ENCODE peak calls at places on chromosomes 12 and 14, in five cellular contexts. X is GM13977, U is choroid plexus epithelial cell, Y is NCI-H774, C is GM10248. M is an unnamed sample.

GRCh38 chr14:55062517-55063351 is 11.3 kb downstream of the MAPK1IP1L start:
- DNase-seq in Y (no peak), U (no peak), X (no peak), C (no peak), M (no peak)

GRCh38 chr12:104695453-104696148 is 238.9 kb downstream of the CHST11 start:
- DNase-seq in U (peak), X (peak), C (peak), Y (peak), M (no peak)

GRCh38 chr12:55757701-55758100 is 14.8 kb downstream of the GDF11 start:
- DNase-seq in Y (no peak), X (no peak), U (no peak), C (no peak), M (no peak)

GRCh38 chr12:122106891-122107660 is 28.5 kb downstream of the MLXIP start:
- DNase-seq in U (peak), Y (peak), C (no peak), X (no peak), M (no peak)

GRCh38 chr12:77065361-77066204 is at the start of gene E2F7:
- DNase-seq in X (peak), U (peak), Y (peak), C (peak), M (peak)

GRCh38 chr14:70713096-70713875 is 71.6 kb downstream of the TTC9 start:
- DNase-seq in Y (no peak), C (no peak), U (no peak), X (no peak), M (no peak)

GRCh38 chr14:92460916-92461579 is 52.5 kb upstream of the RIN3 start:
- DNase-seq in Y (no peak), U (peak), C (no peak), X (no peak), M (no peak)

GRCh38 chr12:646303-647038 is 16.8 kb downstream of the NINJ2 start:
- DNase-seq in U (peak), C (no peak), Y (no peak), X (no peak), M (no peak)

GRCh38 chr12:91100901-91101300 is 10.4 kb downstream of the LUM start:
- DNase-seq in U (peak), X (no peak), C (no peak), Y (no peak), M (no peak)

GRCh38 chr14:92514844-92515509 is 1.4 kb downstream of the RIN3 start:
- DNase-seq in Y (no peak), U (no peak), C (no peak), X (no peak), M (no peak)

GRCh38 chr12:66072135-66072534 is 58.4 kb downstream of the LLPH start:
- DNase-seq in C (peak), Y (no peak), U (no peak), X (peak), M (no peak)

GRCh38 chr12:42609605-42610004 is 20.1 kb upstream of the PRICKLE1 start:
- DNase-seq in U (peak), C (no peak), X (no peak), Y (no peak), M (no peak)

GRCh38 chr14:54344445-54344844 is 52.4 kb upstream of the CDKN3 start:
- DNase-seq in U (no peak), X (peak), Y (no peak), C (no peak), M (no peak)

GRCh38 chr14:104331871-104332605 is 193.7 kb downstream of the KIF26A start:
- DNase-seq in Y (no peak), X (no peak), U (no peak), C (no peak), M (no peak)

GRCh38 chr14:20631023-20631820 is 10.3 kb downstream of the OR6S1 start:
- DNase-seq in C (no peak), U (peak), X (no peak), Y (peak), M (no peak)

GRCh38 chr14:91418387-91419043 is 895 bp upstream of the CCDC88C start:
- DNase-seq in Y (peak), C (peak), X (peak), U (peak), M (peak)

GRCh38 chr12:6368906-6369525 is 6.3 kb downstream of the SCNN1A start:
- DNase-seq in Y (no peak), C (no peak), X (no peak), U (no peak), M (no peak)

GRCh38 chr12:23290627-23291330 is 658.7 kb downstream of the SOX5 start:
- DNase-seq in X (no peak), U (no peak), C (no peak), Y (peak), M (no peak)

GRCh38 chr12:32261638-32262037 is 137.7 kb upstream of the FGD4 start:
- DNase-seq in Y (no peak), X (no peak), C (no peak), U (no peak), M (no peak)

M was measured in caudate nucleus.